ENCODE peak calls at places on chromosome 5, in four cellular contexts. One of them, this sample, is unnamed.
A peak's percentile ranks its signal among the peaks of the same experiment; 100 is the strongest.

GRCh38 chr5:38871790-38872551 is 26.2 kb downstream of the OSMR start:
- DNase-seq in H1: no peak
- DNase-seq in heart left ventricle: no peak
- DNase-seq in HCT116: peak; percentile 95
- DNase-seq in this sample: no peak

GRCh38 chr5:139752506-139753350 is 42.9 kb upstream of the PSD2 start:
- DNase-seq in H1: no peak
- DNase-seq in HCT116: no peak
- DNase-seq in heart left ventricle: no peak
- DNase-seq in this sample: no peak

GRCh38 chr5:74332654-74333053 is 307.9 kb downstream of the ENC1 start:
- DNase-seq in H1: no peak
- DNase-seq in HCT116: no peak
- DNase-seq in heart left ventricle: no peak
- DNase-seq in this sample: no peak

GRCh38 chr5:78506296-78507049 is 142.1 kb downstream of the LHFPL2 start:
- DNase-seq in heart left ventricle: no peak
- DNase-seq in HCT116: no peak
- DNase-seq in H1: no peak
- DNase-seq in this sample: no peak

GRCh38 chr5:78544531-78545200 is 103.9 kb downstream of the LHFPL2 start:
- DNase-seq in H1: no peak
- DNase-seq in heart left ventricle: no peak
- DNase-seq in HCT116: no peak
- DNase-seq in this sample: peak; percentile 56

GRCh38 chr5:28234356-28234968 is 1196.1 kb upstream of the CDH9 start:
- DNase-seq in H1: no peak
- DNase-seq in HCT116: no peak
- DNase-seq in heart left ventricle: no peak
- DNase-seq in this sample: no peak

GRCh38 chr5:150000990-150001659 is 586 bp downstream of the HMGXB3 start:
- DNase-seq in HCT116: no peak
- DNase-seq in H1: no peak
- DNase-seq in heart left ventricle: peak; percentile 79
- DNase-seq in this sample: no peak

GRCh38 chr5:10913846-10914245 is 152.8 kb upstream of the DAP start:
- DNase-seq in heart left ventricle: no peak
- DNase-seq in HCT116: no peak
- DNase-seq in H1: no peak
- DNase-seq in this sample: no peak

GRCh38 chr5:158824167-158824882 is 275.4 kb downstream of the EBF1 start:
- DNase-seq in H1: no peak
- DNase-seq in heart left ventricle: no peak
- DNase-seq in HCT116: no peak
- DNase-seq in this sample: no peak

GRCh38 chr5:177195307-177195952 is 61.9 kb downstream of the NSD1 start:
- DNase-seq in HCT116: no peak
- DNase-seq in H1: no peak
- DNase-seq in heart left ventricle: no peak
- DNase-seq in this sample: no peak

GRCh38 chr5:157611571-157612067 is 36.0 kb upstream of the ADAM19 start:
- DNase-seq in heart left ventricle: no peak
- DNase-seq in H1: no peak
- DNase-seq in HCT116: no peak
- DNase-seq in this sample: no peak

GRCh38 chr5:172786736-172787462 is 15.9 kb upstream of the DUSP1 start:
- DNase-seq in H1: no peak
- DNase-seq in HCT116: no peak
- DNase-seq in heart left ventricle: no peak
- DNase-seq in this sample: no peak

GRCh38 chr5:33827335-33827734 is 64.5 kb downstream of the ADAMTS12 start:
- DNase-seq in heart left ventricle: no peak
- DNase-seq in HCT116: no peak
- DNase-seq in H1: no peak
- DNase-seq in this sample: no peak

GRCh38 chr5:39177629-39177959 is 41.8 kb downstream of the FYB1 start:
- DNase-seq in HCT116: no peak
- DNase-seq in heart left ventricle: no peak
- DNase-seq in H1: no peak
- DNase-seq in this sample: no peak

GRCh38 chr5:138706655-138707480 is 46.4 kb upstream of the CTNNA1 start:
- DNase-seq in H1: no peak
- DNase-seq in HCT116: no peak
- DNase-seq in heart left ventricle: no peak
- DNase-seq in this sample: no peak

GRCh38 chr5:137214446-137215189 is 284.5 kb downstream of the SPOCK1 start:
- DNase-seq in H1: no peak
- DNase-seq in HCT116: no peak
- DNase-seq in heart left ventricle: no peak
- DNase-seq in this sample: no peak

GRCh38 chr5:56480305-56481146 is 247.4 kb upstream of the ANKRD55 start:
- DNase-seq in HCT116: no peak
- DNase-seq in H1: no peak
- DNase-seq in heart left ventricle: peak; percentile 85
- DNase-seq in this sample: peak; percentile 79

GRCh38 chr5:36151434-36152323 is at the start of the genes LMBRD2 and SKP2:
- DNase-seq in heart left ventricle: peak; percentile 98
- DNase-seq in HCT116: peak; percentile 92
- DNase-seq in H1: peak; percentile 94
- DNase-seq in this sample: peak; percentile 96
- TF ChIP-seq POLR2A in heart left ventricle: no peak
- TF ChIP-seq POLR2A in HCT116: peak; percentile 89
- TF ChIP-seq POLR2A in H1: peak; percentile 86
- TF ChIP-seq POLR2A in this sample: no peak

GRCh38 chr5:135030691-135031145 is 3.3 kb downstream of the PITX1 start:
- DNase-seq in HCT116: no peak
- DNase-seq in heart left ventricle: peak; percentile 34
- DNase-seq in H1: no peak
- DNase-seq in this sample: no peak
- H3K27ac ChIP-seq in HCT116: no peak overlapping the region
- H3K27ac ChIP-seq in heart left ventricle: no peak overlapping the region
- H3K27ac ChIP-seq in H1: no peak overlapping the region
- H3K27ac ChIP-seq in this sample: no peak overlapping the region

DNA sequence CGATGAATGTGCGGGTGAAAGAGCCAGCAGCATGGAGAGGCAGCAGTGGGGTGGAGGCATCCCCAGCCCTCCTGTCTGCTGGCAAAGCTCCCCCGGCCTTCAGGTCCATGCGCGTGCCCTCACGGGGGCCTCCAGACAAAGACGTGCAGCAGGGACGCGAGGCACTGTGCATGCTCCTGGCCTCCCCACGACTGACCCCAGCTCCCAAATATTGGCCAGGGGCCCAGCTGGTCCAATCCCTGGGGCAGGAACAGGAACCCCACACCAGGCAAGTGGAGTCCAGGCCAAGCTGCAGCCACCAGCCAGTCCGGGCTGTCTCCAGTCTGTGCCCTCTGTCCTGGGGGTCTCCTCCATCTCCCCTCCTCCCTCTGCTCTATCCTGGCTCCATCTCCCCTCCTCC is 33.5 kb upstream of the LRRC14B start:
- DNase-seq in HCT116: no peak
- DNase-seq in heart left ventricle: no peak
- DNase-seq in H1: no peak
- DNase-seq in this sample: peak; percentile 7
- H3K4me3 ChIP-seq in HCT116: no peak overlapping the region
- H3K4me3 ChIP-seq in heart left ventricle: no peak overlapping the region
- H3K4me3 ChIP-seq in H1: no peak overlapping the region
- H3K4me3 ChIP-seq in this sample: no peak overlapping the region

DNA sequence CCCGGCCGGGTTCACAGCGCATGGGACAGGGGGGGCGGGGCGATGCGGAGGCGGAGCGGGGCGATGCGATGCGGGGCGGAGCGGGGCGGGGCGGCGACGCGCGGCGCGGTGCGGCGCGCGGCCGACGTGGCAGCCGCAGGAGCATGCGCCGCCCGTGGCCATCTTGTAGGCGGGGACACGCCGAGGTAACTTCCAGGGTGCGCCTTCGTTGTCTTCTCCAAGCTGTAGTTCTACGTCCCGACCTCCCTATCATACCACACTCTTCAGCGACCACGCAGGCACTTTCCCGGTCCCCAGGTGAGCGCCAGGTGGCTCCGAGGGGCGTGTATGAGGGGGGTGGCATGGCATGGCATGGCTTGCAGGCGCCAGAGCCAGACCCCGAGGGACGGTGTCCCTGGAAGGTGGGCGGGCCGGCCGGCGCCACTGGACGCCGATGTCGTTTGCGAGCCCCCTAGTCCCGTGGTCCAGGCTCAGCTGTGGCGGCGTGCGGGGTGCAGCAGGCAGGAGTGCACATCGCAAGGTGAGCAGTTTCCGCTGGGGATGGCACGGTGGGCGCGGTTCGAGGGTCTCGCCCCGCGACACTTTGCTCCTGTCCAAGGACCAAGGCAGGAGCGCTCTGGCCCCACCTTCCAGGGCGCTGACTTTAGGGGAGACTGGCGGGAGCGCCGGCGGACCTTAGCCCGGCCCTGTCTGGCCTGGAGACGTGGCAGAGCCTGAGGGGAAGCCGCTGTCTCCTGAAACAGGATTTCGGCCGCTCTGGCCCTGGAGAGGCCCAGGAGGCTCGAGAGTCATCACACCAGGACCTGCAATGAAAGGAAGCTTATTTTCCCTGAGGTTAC is at the start of gene PRRC1:
- DNase-seq in H1: peak; percentile 21
- DNase-seq in HCT116: peak; percentile 59
- DNase-seq in heart left ventricle: peak; percentile 91
- DNase-seq in this sample: peak; percentile 81
- TF ChIP-seq POLR2A in H1: peak; percentile 84
- TF ChIP-seq POLR2A in HCT116: peak; percentile 55
- TF ChIP-seq POLR2A in heart left ventricle: no peak
- TF ChIP-seq POLR2A in this sample: peak; percentile 40

GRCh38 chr5:757931-758697 is 26.4 kb downstream of the ZDHHC11B start:
- DNase-seq in H1: no peak
- DNase-seq in HCT116: no peak
- DNase-seq in heart left ventricle: peak; percentile 77
- DNase-seq in this sample: peak; percentile 20

GRCh38 chr5:758698-759053 is 25.9 kb downstream of the ZDHHC11B start:
- DNase-seq in H1: no peak
- DNase-seq in heart left ventricle: no peak
- DNase-seq in HCT116: no peak
- DNase-seq in this sample: peak; percentile 9

GRCh38 chr5:756865-757345 is 27.6 kb downstream of the ZDHHC11B start:
- DNase-seq in H1: no peak
- DNase-seq in heart left ventricle: peak; percentile 72
- DNase-seq in HCT116: no peak
- DNase-seq in this sample: no peak

GRCh38 chr5:756171-756570 is 28.4 kb downstream of the ZDHHC11B start:
- DNase-seq in HCT116: no peak
- DNase-seq in H1: no peak
- DNase-seq in heart left ventricle: peak; percentile 69
- DNase-seq in this sample: no peak

GRCh38 chr5:757346-757930 is 27.1 kb downstream of the ZDHHC11B start:
- DNase-seq in heart left ventricle: no peak
- DNase-seq in HCT116: no peak
- DNase-seq in H1: no peak
- DNase-seq in this sample: no peak
- H3K27ac ChIP-seq in heart left ventricle: peak overlapping the region; percentile 65
- H3K27ac ChIP-seq in HCT116: no peak overlapping the region
- H3K27ac ChIP-seq in H1: peak overlapping the region; percentile 32
- H3K27ac ChIP-seq in this sample: no peak overlapping the region

GRCh38 chr5:67315082-67315801 is 118.6 kb upstream of the CD180 start:
- DNase-seq in HCT116: no peak
- DNase-seq in heart left ventricle: no peak
- DNase-seq in H1: no peak
- DNase-seq in this sample: no peak
- H3K4me3 ChIP-seq in HCT116: no peak overlapping the region
- H3K4me3 ChIP-seq in heart left ventricle: no peak overlapping the region
- H3K4me3 ChIP-seq in H1: no peak overlapping the region
- H3K4me3 ChIP-seq in this sample: no peak overlapping the region